ENCODE peak calls at places on chromosome 10, in seven cellular contexts. M is neuronal stem cell, Q is GM23248, I is fibroblast of lung, G is hepatocyte, F is IMR-90, W is GM23338. U is an unnamed sample. For H3K4me1, the result is how much of the 10 kb centered on the place peaks cover.

GRCh38 chr10:32357056-32357735 is 10.2 kb upstream of the EPC1 start:
- DNase-seq in M (no peak), Q (no peak), I (no peak), G (no peak), F (no peak), W (no peak), U (no peak)

GRCh38 chr10:118853916-118854315 is 99.1 kb upstream of the CACUL1 start:
- DNase-seq in M (no peak), Q (no peak), I (no peak), G (no peak), F (no peak), W (no peak), U (no peak)

GRCh38 chr10:96374639-96374984 is 15.8 kb upstream of the OPALIN start:
- DNase-seq in M (no peak), Q (no peak), I (no peak), G (no peak), F (no peak), W (peak), U (no peak)

GRCh38 chr10:46547881-46548780 is 8.3 kb downstream of the GPRIN2 start:
- DNase-seq in M (no peak), Q (peak), I (peak), G (no peak), F (peak), W (no peak), U (no peak)

GRCh38 chr10:30974355-30974754 is 57.3 kb downstream of the ZNF438 start:
- DNase-seq in M (no peak), Q (peak), I (no peak), G (no peak), F (no peak), W (no peak), U (no peak)

GRCh38 chr10:24451325-24451820 is 242.4 kb downstream of the KIAA1217 start:
- DNase-seq in M (no peak), Q (no peak), I (no peak), G (no peak), F (no peak), W (peak), U (peak)

GRCh38 chr10:72276421-72277339 is 3.0 kb downstream of the DDIT4 start:
- DNase-seq in M (no peak), Q (peak), I (peak), G (peak), F (peak), W (peak), U (no peak)

GRCh38 chr10:3683560-3683959 is 101.4 kb downstream of the KLF6 start:
- DNase-seq in M (no peak), Q (no peak), I (no peak), G (no peak), F (no peak), W (no peak), U (no peak)

GRCh38 chr10:26869528-26869927 is 8.8 kb upstream of the ABI1 start:
- DNase-seq in M (no peak), Q (peak), I (no peak), G (no peak), F (no peak), W (no peak), U (no peak)

GRCh38 chr10:103736763-103737162 is 118.6 kb downstream of the SH3PXD2A start:
- DNase-seq in M (peak), Q (no peak), I (peak), G (no peak), F (no peak), W (peak), U (no peak)

GRCh38 chr10:17003151-17003550 is 126.5 kb downstream of the CUBN start:
- DNase-seq in M (no peak), Q (peak), I (peak), G (peak), F (peak), W (no peak), U (no peak)

GRCh38 chr10:123643315-123643714 is 22.8 kb upstream of the GPR26 start:
- DNase-seq in M (no peak), Q (no peak), I (no peak), G (no peak), F (no peak), W (peak), U (no peak)

GRCh38 chr10:103554488-103555320 is 61.2 kb downstream of the NEURL1 start:
- DNase-seq in M (peak), Q (peak), I (peak), G (peak), F (peak), W (peak), U (peak)

GRCh38 chr10:110584006-110584405 is 16.5 kb downstream of the SMC3 start:
- DNase-seq in M (no peak), Q (no peak), I (no peak), G (no peak), F (no peak), W (no peak), U (no peak)

GRCh38 chr10:117096559-117097201 is 41.4 kb downstream of the VAX1 start:
- DNase-seq in M (peak), Q (no peak), I (no peak), G (no peak), F (no peak), W (peak), U (no peak)

GRCh38 chr10:4447977-4448376 is 378.0 kb upstream of the AKR1E2 start:
- DNase-seq in M (no peak), Q (no peak), I (no peak), G (no peak), F (no peak), W (no peak), U (no peak)

GRCh38 chr10:26044123-26044749 is 110.2 kb downstream of the MYO3A start:
- DNase-seq in M (no peak), Q (no peak), I (peak), G (peak), F (no peak), W (no peak), U (no peak)

GRCh38 chr10:12348341-12348869 is 942 bp upstream of the CAMK1D start:
- DNase-seq in M (no peak), Q (no peak), I (no peak), G (no peak), F (no peak), W (no peak), U (no peak)

GRCh38 chr10:110083884-110084283 is 76.1 kb downstream of the ADD3 start:
- DNase-seq in M (no peak), Q (peak), I (peak), G (peak), F (peak), W (no peak), U (no peak)

GRCh38 chr10:6748981-6749630 is 169.0 kb upstream of the PRKCQ start:
- DNase-seq in M (no peak), Q (peak), I (peak), G (no peak), F (peak), W (no peak), U (no peak)

GRCh38 chr10:61923210-61924024 is 21.9 kb downstream of the ARID5B start:
- DNase-seq in M (no peak), Q (peak), I (peak), G (no peak), F (peak), W (no peak), U (no peak)

GRCh38 chr10:92799591-92799990 is 48.7 kb upstream of the EXOC6 start:
- DNase-seq in M (no peak), Q (no peak), I (no peak), G (no peak), F (peak), W (no peak), U (no peak)

GRCh38 chr10:79159141-79159619 is 90.4 kb downstream of the ZMIZ1 start:
- DNase-seq in M (no peak), Q (peak), I (peak), G (no peak), F (peak), W (no peak), U (no peak)
- H3K4me1 ChIP-seq in M (under half), Q (half or more), I (half or more), G (half or more), F (half or more), W (under half), U (under half)

GRCh38 chr10:70374775-70375614 is 7.4 kb downstream of the LRRC20 start:
- DNase-seq in M (no peak), Q (peak), I (peak), G (no peak), F (peak), W (no peak), U (no peak)
- H2AFZ ChIP-seq in M (no peak), Q (no peak), I (no peak), G (no peak), F (peak), W (no peak), U (no peak)

DNA sequence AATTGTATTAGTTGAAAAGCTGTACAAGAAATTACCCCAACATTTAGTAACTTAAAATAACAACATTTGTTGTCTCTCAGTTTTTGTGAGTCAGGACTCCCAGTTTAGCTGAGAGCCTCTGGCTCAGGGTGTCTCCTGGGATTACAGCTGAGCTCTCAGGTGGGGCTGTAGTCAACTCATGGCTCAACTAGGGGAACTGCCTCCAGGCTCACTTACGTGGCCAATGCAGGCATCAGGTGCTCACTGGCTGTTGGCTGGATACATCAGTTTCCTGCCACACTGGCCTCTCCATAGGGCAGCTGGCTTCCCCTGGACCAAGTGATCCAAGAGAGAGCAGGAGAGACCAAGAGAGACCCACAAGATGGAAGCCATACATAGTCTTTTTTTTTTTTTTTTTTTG is 17.5 kb downstream of the CCNY start:
- DNase-seq in M (no peak), Q (peak), I (no peak), G (no peak), F (no peak), W (no peak), U (no peak)
- H3K4me1 ChIP-seq in M (under half), Q (under half), I (under half), G (under half), F (under half), W (under half), U (under half)

GRCh38 chr10:14705548-14706234 is 69.0 kb downstream of the FAM107B start:
- DNase-seq in M (no peak), Q (no peak), I (no peak), G (no peak), F (no peak), W (peak), U (no peak)

GRCh38 chr10:14703631-14704001 is 71.1 kb downstream of the FAM107B start:
- DNase-seq in M (no peak), Q (no peak), I (no peak), G (no peak), F (no peak), W (no peak), U (no peak)

GRCh38 chr10:14712991-14713422 is 61.7 kb downstream of the FAM107B start:
- DNase-seq in M (no peak), Q (no peak), I (peak), G (no peak), F (peak), W (no peak), U (no peak)

GRCh38 chr10:14701466-14701865 is 73.2 kb downstream of the FAM107B start:
- DNase-seq in M (no peak), Q (peak), I (no peak), G (no peak), F (no peak), W (no peak), U (no peak)

DNA sequence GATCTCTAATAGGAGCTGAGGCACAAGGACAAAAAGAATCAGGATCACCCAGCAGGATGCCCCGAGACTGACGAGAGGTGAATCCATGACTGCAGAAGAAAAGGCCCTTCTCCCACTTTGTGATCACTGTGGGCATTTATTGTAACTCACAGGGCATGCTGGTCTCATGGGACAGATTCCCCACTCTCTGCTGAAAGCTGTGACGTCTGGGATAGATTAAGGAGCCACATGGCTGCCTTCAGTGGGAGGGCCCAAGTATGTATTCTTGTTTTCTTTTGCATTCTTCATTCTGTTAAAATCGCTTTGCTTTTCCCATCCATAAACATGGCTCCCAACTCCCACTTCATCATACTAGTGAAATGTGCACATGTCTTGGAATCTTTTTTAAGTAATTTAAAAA is 67.3 kb downstream of the FAM107B start:
- DNase-seq in M (no peak), Q (no peak), I (no peak), G (no peak), F (no peak), W (peak), U (no peak)
- H2AFZ ChIP-seq in M (peak), Q (no peak), I (no peak), G (no peak), F (no peak), W (peak), U (no peak)

GRCh38 chr10:49187950-49188761 is at the start of gene TMEM273:
- DNase-seq in M (no peak), Q (no peak), I (peak), G (no peak), F (no peak), W (no peak), U (peak)

GRCh38 chr10:49187044-49187484 is 1.1 kb downstream of the TMEM273 start:
- DNase-seq in M (no peak), Q (no peak), I (no peak), G (no peak), F (no peak), W (no peak), U (no peak)

GRCh38 chr10:49184642-49185111 is 3.5 kb downstream of the TMEM273 start:
- DNase-seq in M (no peak), Q (no peak), I (no peak), G (no peak), F (no peak), W (no peak), U (no peak)

GRCh38 chr10:49185213-49185612 is 3.0 kb downstream of the TMEM273 start:
- DNase-seq in M (no peak), Q (no peak), I (no peak), G (no peak), F (no peak), W (no peak), U (no peak)

GRCh38 chr10:49186613-49187012 is 1.6 kb downstream of the TMEM273 start:
- DNase-seq in M (no peak), Q (no peak), I (no peak), G (no peak), F (no peak), W (no peak), U (no peak)
- H3K4me1 ChIP-seq in M (under half), Q (under half), I (under half), G (under half), F (under half), W (under half), U (under half)